ENCODE peak calls at places on chromosomes 6 and 20, in nine cellular contexts. L is thoracic aorta; F is PC-3; A is A549; Q is gastrocnemius medialis; C is adrenal gland; W is upper lobe of right lung; S is uterus; X is effector memory CD4-positive, alpha-beta T cell. B is an unnamed sample.

GRCh38 chr20:2742934-2743559 is 50.5 kb downstream of the EBF4 start:
- DNase-seq in L (no peak), F (peak; percentile 86), A (peak; percentile 71), Q (no peak), C (peak; percentile 68), W (peak; percentile 77), S (no peak), X (peak; percentile 47), B (no peak)

GRCh38 chr6:144064402-144064830 is 31.0 kb downstream of the SF3B5 start:
- DNase-seq in L (no peak), F (no peak), A (no peak), Q (no peak), C (peak; percentile 55), W (peak; percentile 84), S (no peak), X (peak; percentile 20), B (peak; percentile 68)

GRCh38 chr6:90413867-90414266 is 117.2 kb upstream of the BACH2 start:
- DNase-seq in L (no peak), F (no peak), A (no peak), Q (no peak), C (no peak), W (no peak), S (no peak), X (peak; percentile 64), B (no peak)

GRCh38 chr20:8876381-8876780 is 192.5 kb upstream of the PLCB4 start:
- DNase-seq in L (no peak), F (no peak), A (no peak), Q (no peak), C (no peak), W (no peak), S (no peak), X (no peak), B (no peak)

GRCh38 chr6:145070791-145071190 is 664.5 kb downstream of the EPM2A start:
- DNase-seq in L (no peak), F (peak; percentile 60), A (no peak), Q (no peak), C (no peak), W (no peak), S (no peak), X (no peak), B (no peak)

GRCh38 chr6:3831741-3832530 is 17.2 kb upstream of the FAM50B start:
- DNase-seq in L (no peak), F (no peak), A (no peak), Q (no peak), C (peak; percentile 25), W (no peak), S (no peak), X (no peak), B (no peak)

GRCh38 chr6:106473807-106474206 is 113.3 kb downstream of the CRYBG1 start:
- DNase-seq in L (no peak), F (peak; percentile 75), A (no peak), Q (no peak), C (no peak), W (no peak), S (no peak), X (no peak), B (no peak)

GRCh38 chr6:46932526-46932925 is 10.8 kb upstream of the ADGRF5 start:
- DNase-seq in L (no peak), F (peak; percentile 71), A (no peak), Q (no peak), C (no peak), W (no peak), S (no peak), X (no peak), B (no peak)

GRCh38 chr6:105642708-105643107 is 239.8 kb upstream of the PREP start:
- DNase-seq in L (no peak), F (peak; percentile 39), A (no peak), Q (no peak), C (no peak), W (no peak), S (no peak), X (no peak), B (no peak)

GRCh38 chr6:7642784-7643183 is 52.8 kb downstream of the SNRNP48 start:
- DNase-seq in L (no peak), F (no peak), A (no peak), Q (no peak), C (no peak), W (no peak), S (no peak), X (no peak), B (no peak)

GRCh38 chr6:109008061-109008460 is 86.6 kb downstream of the SESN1 start:
- DNase-seq in L (no peak), F (no peak), A (no peak), Q (no peak), C (no peak), W (no peak), S (no peak), X (no peak), B (no peak)

GRCh38 chr6:169397684-169398083 is 144.0 kb upstream of the THBS2 start:
- DNase-seq in L (no peak), F (no peak), A (no peak), Q (no peak), C (no peak), W (peak; percentile 36), S (no peak), X (no peak), B (no peak)

GRCh38 chr6:100865525-100865924 is 15.6 kb downstream of the ASCC3 start:
- DNase-seq in L (no peak), F (no peak), A (no peak), Q (no peak), C (no peak), W (no peak), S (no peak), X (no peak), B (no peak)

GRCh38 chr6:53773044-53773696 is 21.6 kb upstream of the LRRC1 start:
- DNase-seq in L (no peak), F (no peak), A (no peak), Q (no peak), C (no peak), W (no peak), S (no peak), X (no peak), B (no peak)

DNA sequence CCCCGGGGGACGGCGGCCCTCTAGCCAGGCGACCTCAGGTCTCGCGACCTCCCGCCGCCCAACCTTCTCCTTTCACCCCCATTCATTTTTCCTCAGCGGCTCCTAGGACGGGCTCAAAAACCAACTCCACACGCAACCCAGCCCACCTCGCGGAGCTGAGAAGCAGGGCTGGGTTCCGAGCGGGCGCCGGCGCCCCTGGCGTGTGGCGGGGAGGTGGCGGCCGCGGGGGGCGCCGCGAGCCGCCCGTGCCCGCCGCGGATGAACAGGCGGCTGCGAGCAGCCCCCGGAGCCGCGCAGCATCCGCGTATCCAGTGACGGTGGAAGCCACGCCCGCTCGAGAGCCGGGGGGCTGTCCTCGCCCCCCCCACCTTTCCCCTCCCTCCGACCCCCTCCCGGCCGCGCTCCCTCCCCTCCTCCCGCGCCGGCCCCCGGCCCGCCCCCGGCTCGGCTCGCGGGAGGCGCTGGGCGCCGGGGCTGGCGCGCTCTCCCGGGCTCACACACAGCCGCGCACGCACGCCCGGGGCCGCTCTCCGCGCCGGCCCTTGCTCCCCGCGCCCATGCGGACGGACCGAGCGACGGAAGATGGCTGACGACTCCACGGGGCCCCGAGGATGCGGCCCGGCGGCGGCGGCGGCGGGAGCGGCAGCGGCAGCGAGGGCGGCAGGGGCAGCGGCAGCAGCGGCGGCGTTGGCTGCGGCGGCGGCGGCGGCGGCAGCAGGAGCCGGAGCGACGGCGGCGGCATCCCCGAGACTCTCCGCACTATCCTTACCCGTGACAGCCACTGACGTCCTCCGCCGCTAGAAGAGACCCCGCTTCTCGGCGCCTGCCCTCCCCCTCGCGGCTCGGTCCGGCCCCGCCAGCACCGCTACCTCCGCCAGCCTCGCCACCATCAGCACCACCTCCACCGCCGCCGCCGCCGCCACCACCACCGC is at the start of gene SOBP:
- DNase-seq in L (no peak), F (no peak), A (peak; percentile 28), Q (peak; percentile 52), C (peak; percentile 74), W (peak; percentile 77), S (peak; percentile 79), X (peak; percentile 11), B (peak; percentile 77)
- H3K27ac ChIP-seq in L (peak within 1 kb of the TSS; percentile 86), F (no peak within 1 kb of the TSS), A (peak within 1 kb of the TSS; percentile 92), Q (peak within 1 kb of the TSS; percentile 90), C (peak within 1 kb of the TSS; percentile 89), W (peak within 1 kb of the TSS; percentile 36), S (peak within 1 kb of the TSS; percentile 85), X (no peak within 1 kb of the TSS), B (peak within 1 kb of the TSS; percentile 86)

DNA sequence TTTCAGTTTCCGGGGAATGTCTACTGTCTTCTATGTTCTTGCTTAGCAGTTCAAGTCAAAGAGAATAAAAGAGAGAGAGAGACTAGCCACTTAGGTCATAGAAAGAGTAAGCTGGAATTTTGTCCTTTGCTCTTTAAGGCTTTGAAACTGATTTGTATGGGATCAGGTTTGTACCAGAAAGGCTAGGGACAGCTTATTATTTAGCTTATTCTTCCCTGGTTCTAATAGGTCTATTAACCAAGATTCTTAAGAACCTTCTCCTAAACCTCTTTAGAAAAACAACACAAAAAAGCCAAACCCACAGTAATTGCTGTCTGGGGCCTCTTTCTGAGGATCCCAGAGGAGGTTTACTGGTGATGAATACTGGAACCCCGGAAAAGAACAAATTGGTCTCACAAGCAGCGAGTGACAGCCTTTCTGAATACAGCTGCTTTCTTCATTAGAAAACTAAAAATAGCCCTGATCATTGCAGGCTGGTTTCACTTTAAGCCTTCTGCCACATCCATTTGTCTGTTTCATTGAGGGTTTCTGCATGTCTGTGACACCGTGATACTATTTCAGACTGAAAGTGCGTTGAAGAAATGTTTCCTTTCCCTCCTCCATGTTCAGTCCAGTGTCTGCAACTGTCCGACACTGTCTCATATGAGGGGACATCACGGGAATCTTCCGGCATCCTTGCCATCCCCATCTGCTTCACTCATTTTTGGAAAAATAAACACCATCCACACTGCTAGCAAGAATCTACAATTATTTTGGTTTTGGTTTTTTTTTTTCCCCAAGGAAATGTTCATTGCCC is 75.1 kb upstream of the ATXN1 start:
- DNase-seq in L (no peak), F (no peak), A (no peak), Q (no peak), C (no peak), W (no peak), S (no peak), X (no peak), B (no peak)
- H3K4me3 ChIP-seq in L (peak overlapping the region; percentile 60), F (no peak overlapping the region), A (no peak overlapping the region), Q (peak overlapping the region; percentile 19), C (no peak overlapping the region), W (peak overlapping the region; percentile 14), S (no peak overlapping the region), X (no peak overlapping the region), B (peak overlapping the region; percentile 25)

GRCh38 chr6:125325586-125325985 is 23.8 kb upstream of the HDDC2 start:
- DNase-seq in L (no peak), F (no peak), A (no peak), Q (no peak), C (no peak), W (no peak), S (no peak), X (no peak), B (no peak)

DNA sequence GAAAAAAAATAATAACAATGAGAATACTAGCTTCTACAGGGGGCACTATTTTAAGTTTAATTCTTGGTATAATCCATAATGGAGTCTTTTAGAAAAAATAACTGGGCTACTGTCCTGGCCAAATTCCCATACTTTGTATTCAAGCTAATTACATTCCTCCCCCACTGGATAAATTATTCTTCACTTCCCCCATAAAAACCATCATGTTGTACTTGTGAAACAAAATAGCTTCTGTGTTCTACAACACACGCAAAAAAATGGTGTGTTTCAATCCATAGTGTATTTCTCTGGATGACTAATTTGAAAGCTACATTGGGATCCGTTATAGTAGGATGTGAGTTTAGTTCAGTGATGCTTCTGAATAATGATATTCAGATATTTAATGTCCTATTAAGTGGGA is 21.6 kb upstream of the HDDC2 start:
- DNase-seq in L (no peak), F (no peak), A (no peak), Q (no peak), C (no peak), W (no peak), S (no peak), X (no peak), B (no peak)
- H3K27ac ChIP-seq in L (no peak overlapping the region), F (no peak overlapping the region), A (no peak overlapping the region), Q (no peak overlapping the region), C (no peak overlapping the region), W (no peak overlapping the region), S (no peak overlapping the region), X (no peak overlapping the region), B (no peak overlapping the region)

GRCh38 chr6:166497087-166497899 is 89.2 kb downstream of the RAMACL start:
- DNase-seq in L (no peak), F (no peak), A (no peak), Q (no peak), C (no peak), W (no peak), S (no peak), X (no peak), B (no peak)
- H3K4me3 ChIP-seq in L (no peak overlapping the region), F (no peak overlapping the region), A (no peak overlapping the region), Q (no peak overlapping the region), C (no peak overlapping the region), W (no peak overlapping the region), S (no peak overlapping the region), X (no peak overlapping the region), B (no peak overlapping the region)

B was measured in ascending aorta.